ENCODE peak calls at places on chromosomes 11 and 22, in seven cellular contexts. P is neuronal stem cell, M is IMR-90, G is mesenchymal stem cell, O is H1, Z is H9, E is trophoblast cell. D is an unnamed sample.
A peak's percentile ranks its signal among the peaks of the same experiment; 100 is the strongest.

GRCh38 chr11:34570584-34570983 is 50.3 kb upstream of the EHF start:
- DNase-seq in P (no peak), M (peak; percentile 8), G (no peak), O (no peak), Z (no peak), E (peak; percentile 68), D (no peak)

GRCh38 chr11:35846874-35847273 is 97.0 kb upstream of the LDLRAD3 start:
- DNase-seq in P (no peak), M (no peak), G (no peak), O (no peak), Z (no peak), E (no peak), D (no peak)

GRCh38 chr22:42376721-42377177 is 55.5 kb downstream of the NFAM1 start:
- DNase-seq in P (peak; percentile 87), M (peak; percentile 19), G (peak; percentile 71), O (no peak), Z (peak; percentile 81), E (no peak), D (peak; percentile 90)

GRCh38 chr11:2139118-2139490 is at the start of gene IGF2:
- DNase-seq in P (no peak), M (no peak), G (peak; percentile 43), O (no peak), Z (no peak), E (peak; percentile 54), D (no peak)

GRCh38 chr11:125591659-125592304 is 870 bp upstream of the STT3A start:
- DNase-seq in P (no peak), M (peak; percentile 13), G (no peak), O (no peak), Z (peak; percentile 41), E (peak; percentile 20), D (no peak)

GRCh38 chr11:32087602-32088001 is 3.3 kb upstream of the RCN1 start:
- DNase-seq in P (no peak), M (peak; percentile 52), G (peak; percentile 76), O (no peak), Z (no peak), E (no peak), D (no peak)

GRCh38 chr22:44898236-44898635 is 111.6 kb downstream of the PHF21B start:
- DNase-seq in P (no peak), M (no peak), G (no peak), O (no peak), Z (no peak), E (no peak), D (no peak)

GRCh38 chr11:46309669-46310288 is 32.3 kb downstream of the CREB3L1 start:
- DNase-seq in P (no peak), M (no peak), G (no peak), O (no peak), Z (no peak), E (peak; percentile 34), D (peak; percentile 76)

GRCh38 chr11:76916712-76917111 is 56.0 kb downstream of the ACER3 start:
- DNase-seq in P (no peak), M (no peak), G (no peak), O (no peak), Z (no peak), E (no peak), D (no peak)

GRCh38 chr11:76918941-76919386 is 58.2 kb downstream of the ACER3 start:
- DNase-seq in P (peak; percentile 18), M (peak; percentile 78), G (peak; percentile 75), O (no peak), Z (no peak), E (peak; percentile 35), D (peak; percentile 68)

GRCh38 chr11:76919467-76919866 is 58.7 kb downstream of the ACER3 start:
- DNase-seq in P (no peak), M (no peak), G (no peak), O (no peak), Z (no peak), E (no peak), D (no peak)

GRCh38 chr11:76919887-76920746 is 59.4 kb downstream of the ACER3 start:
- DNase-seq in P (peak; percentile 76), M (peak; percentile 81), G (peak; percentile 84), O (no peak), Z (peak; percentile 71), E (peak; percentile 63), D (peak; percentile 88)
- H3K4me2 ChIP-seq in P (no peak overlapping the region), M (peak overlapping the region; percentile 11), G (peak overlapping the region; percentile 49), O (no peak overlapping the region), Z (no peak overlapping the region), E (no peak overlapping the region), D (no peak overlapping the region)

GRCh38 chr22:19787849-19788141 is 27.2 kb downstream of the TBX1 start:
- DNase-seq in P (no peak), M (no peak), G (no peak), O (no peak), Z (no peak), E (no peak), D (peak; percentile 11)

GRCh38 chr22:19789828-19790227 is 29.2 kb downstream of the TBX1 start:
- DNase-seq in P (no peak), M (no peak), G (no peak), O (no peak), Z (no peak), E (no peak), D (no peak)

GRCh38 chr22:19786959-19787848 is 26.6 kb downstream of the TBX1 start:
- DNase-seq in P (no peak), M (no peak), G (no peak), O (no peak), Z (no peak), E (no peak), D (no peak)

GRCh38 chr22:19789406-19789805 is 28.8 kb downstream of the TBX1 start:
- DNase-seq in P (no peak), M (no peak), G (no peak), O (no peak), Z (no peak), E (no peak), D (no peak)

DNA sequence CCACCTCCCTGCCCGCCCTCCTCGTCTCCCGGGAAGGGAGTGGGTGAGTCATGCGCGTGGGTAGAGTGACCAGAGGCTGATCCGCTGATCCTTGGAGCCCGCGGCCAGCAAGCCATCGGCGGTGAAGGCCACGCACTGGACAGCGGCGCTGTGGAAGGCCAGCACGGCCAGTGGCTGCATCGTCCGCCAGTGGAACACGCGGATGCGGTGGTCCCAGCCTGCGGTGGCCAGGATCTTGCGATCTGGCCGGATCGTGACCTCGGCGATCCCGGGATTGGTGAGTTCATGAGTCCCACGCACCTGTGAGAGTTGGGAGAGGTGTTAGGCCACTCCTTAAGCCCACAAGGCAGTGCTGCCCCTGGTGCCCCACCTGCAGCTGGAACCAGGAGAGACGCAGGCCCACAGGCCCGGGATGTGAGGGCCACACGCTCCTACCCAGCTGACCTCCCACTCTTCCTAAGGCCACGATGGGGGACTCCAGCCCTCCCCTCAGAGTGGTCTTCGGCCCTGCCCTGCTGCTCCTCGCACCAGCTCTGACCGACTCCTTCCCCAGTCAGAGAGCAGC is 28.2 kb downstream of the TBX1 start:
- DNase-seq in P (no peak), M (no peak), G (no peak), O (no peak), Z (no peak), E (no peak), D (no peak)
- H2AK5ac ChIP-seq in P (no peak overlapping the region), M (no peak overlapping the region), G (no peak overlapping the region), O (no peak overlapping the region), Z (no peak overlapping the region), E (no peak overlapping the region), D (no peak overlapping the region)

GRCh38 chr11:110095554-110095953 is 2.4 kb downstream of the ZC3H12C start:
- DNase-seq in P (no peak), M (no peak), G (no peak), O (no peak), Z (no peak), E (no peak), D (no peak)

GRCh38 chr11:110096369-110096976 is 3.3 kb downstream of the ZC3H12C start:
- DNase-seq in P (no peak), M (no peak), G (no peak), O (no peak), Z (no peak), E (no peak), D (no peak)

GRCh38 chr11:110097459-110098012 is 4.3 kb downstream of the ZC3H12C start:
- DNase-seq in P (no peak), M (peak; percentile 58), G (peak; percentile 68), O (no peak), Z (no peak), E (peak; percentile 40), D (no peak)

GRCh38 chr11:110098645-110099044 is 5.5 kb downstream of the ZC3H12C start:
- DNase-seq in P (no peak), M (peak; percentile 13), G (peak; percentile 22), O (no peak), Z (no peak), E (no peak), D (no peak)

DNA sequence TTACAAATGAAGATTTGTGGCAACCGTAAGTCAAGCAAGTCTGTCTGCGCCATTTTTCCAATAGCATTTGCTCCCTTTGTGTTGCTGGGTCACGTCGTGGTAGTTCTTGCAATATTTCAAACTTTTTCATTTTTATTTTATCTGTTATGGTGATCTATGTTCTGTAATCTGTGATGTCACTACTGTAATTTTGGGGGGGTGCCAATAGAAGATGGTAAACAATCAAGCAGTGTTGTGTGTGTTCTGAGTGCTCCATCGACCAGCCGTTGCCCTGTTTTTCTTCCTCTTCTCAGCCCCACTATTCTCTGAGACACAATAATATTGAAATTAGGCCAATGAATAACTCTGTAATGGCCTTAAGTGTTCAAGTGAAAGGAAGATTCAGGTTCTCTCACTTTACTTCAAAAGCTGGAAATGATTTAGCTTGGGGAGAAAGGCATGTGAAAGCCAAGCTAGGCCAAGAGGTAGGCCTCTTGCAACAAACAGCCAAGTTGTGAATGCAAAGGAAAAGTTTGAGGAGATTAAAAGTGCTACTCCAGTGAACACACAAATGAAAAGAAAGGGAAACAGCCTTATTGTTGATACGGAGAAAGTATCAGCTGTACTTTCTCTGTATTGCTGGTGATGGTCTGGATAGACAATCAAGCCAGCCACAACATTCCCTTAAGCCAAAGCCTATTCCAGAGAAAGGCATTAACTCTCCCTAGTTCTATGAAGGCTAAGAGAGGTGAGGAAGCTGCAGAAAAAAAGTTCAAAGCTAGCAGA is 7.5 kb downstream of the ZC3H12C start:
- DNase-seq in P (no peak), M (no peak), G (no peak), O (no peak), Z (no peak), E (no peak), D (no peak)
- H2BK5ac ChIP-seq in P (no peak overlapping the region), M (no peak overlapping the region), G (no peak overlapping the region), O (no peak overlapping the region), Z (no peak overlapping the region), E (no peak overlapping the region), D (no peak overlapping the region)

GRCh38 chr22:48245119-48245485 is 1482.7 kb downstream of the TBC1D22A start:
- DNase-seq in P (no peak), M (no peak), G (no peak), O (no peak), Z (no peak), E (no peak), D (no peak)
- H3K4me2 ChIP-seq in P (no peak overlapping the region), M (no peak overlapping the region), G (no peak overlapping the region), O (no peak overlapping the region), Z (no peak overlapping the region), E (no peak overlapping the region), D (no peak overlapping the region)

GRCh38 chr11:65059959-65060824 is 1.8 kb upstream of the NAALADL1 start:
- DNase-seq in P (no peak), M (peak; percentile 22), G (peak; percentile 60), O (no peak), Z (no peak), E (no peak), D (no peak)
- H2AK5ac ChIP-seq in P (no peak overlapping the region), M (no peak overlapping the region), G (no peak overlapping the region), O (no peak overlapping the region), Z (no peak overlapping the region), E (no peak overlapping the region), D (no peak overlapping the region)

D was measured in mesendoderm.